ENCODE peak calls at places on chromosomes 13 and 19, in seven cellular contexts. One of them, this sample, is unnamed.
A peak's percentile ranks its signal among the peaks of the same experiment; 100 is the strongest.

GRCh38 chr19:53883231-53883661 is 1.2 kb downstream of the PRKCG start:
- DNase-seq in effector memory CD4-positive, alpha-beta T cell: no peak
- DNase-seq in IMR-90: no peak
- DNase-seq in PC-9: no peak
- DNase-seq in mammary epithelial cell: no peak
- DNase-seq in H1: no peak
- DNase-seq in dorsolateral prefrontal cortex: no peak
- DNase-seq in this sample: no peak

GRCh38 chr13:20462533-20462915 is 63.1 kb downstream of the CRYL1 start:
- DNase-seq in effector memory CD4-positive, alpha-beta T cell: no peak
- DNase-seq in IMR-90: no peak
- DNase-seq in PC-9: no peak
- DNase-seq in mammary epithelial cell: no peak
- DNase-seq in H1: no peak
- DNase-seq in dorsolateral prefrontal cortex: no peak
- DNase-seq in this sample: no peak

GRCh38 chr13:41668130-41668757 is 210.9 kb downstream of the RGCC start:
- DNase-seq in effector memory CD4-positive, alpha-beta T cell: no peak
- DNase-seq in IMR-90: peak; percentile 95
- DNase-seq in PC-9: peak; percentile 88
- DNase-seq in mammary epithelial cell: peak; percentile 82
- DNase-seq in H1: peak; percentile 23
- DNase-seq in dorsolateral prefrontal cortex: peak; percentile 45
- DNase-seq in this sample: peak; percentile 66

GRCh38 chr19:7904074-7905020 is 670 bp downstream of the MAP2K7 start:
- DNase-seq in effector memory CD4-positive, alpha-beta T cell: peak; percentile 75
- DNase-seq in IMR-90: no peak
- DNase-seq in PC-9: no peak
- DNase-seq in mammary epithelial cell: no peak
- DNase-seq in H1: no peak
- DNase-seq in dorsolateral prefrontal cortex: no peak
- DNase-seq in this sample: no peak

GRCh38 chr19:6278740-6279619 is 795 bp downstream of the MLLT1 start:
- DNase-seq in effector memory CD4-positive, alpha-beta T cell: no peak
- DNase-seq in IMR-90: no peak
- DNase-seq in PC-9: no peak
- DNase-seq in mammary epithelial cell: no peak
- DNase-seq in H1: no peak
- DNase-seq in dorsolateral prefrontal cortex: no peak
- DNase-seq in this sample: no peak

GRCh38 chr19:33905473-33905936 is 108.8 kb downstream of the KCTD15 start:
- DNase-seq in effector memory CD4-positive, alpha-beta T cell: no peak
- DNase-seq in IMR-90: no peak
- DNase-seq in PC-9: no peak
- DNase-seq in mammary epithelial cell: peak; percentile 18
- DNase-seq in H1: no peak
- DNase-seq in dorsolateral prefrontal cortex: no peak
- DNase-seq in this sample: no peak

GRCh38 chr19:17889609-17890214 is 18.0 kb downstream of the SLC5A5 start:
- DNase-seq in effector memory CD4-positive, alpha-beta T cell: no peak
- DNase-seq in IMR-90: peak; percentile 37
- DNase-seq in PC-9: peak; percentile 32
- DNase-seq in mammary epithelial cell: peak; percentile 40
- DNase-seq in H1: no peak
- DNase-seq in dorsolateral prefrontal cortex: no peak
- DNase-seq in this sample: no peak

GRCh38 chr13:42594577-42595571 is 20.9 kb downstream of the TNFSF11 start:
- DNase-seq in effector memory CD4-positive, alpha-beta T cell: no peak
- DNase-seq in IMR-90: peak; percentile 66
- DNase-seq in PC-9: peak; percentile 56
- DNase-seq in mammary epithelial cell: peak; percentile 48
- DNase-seq in H1: no peak
- DNase-seq in dorsolateral prefrontal cortex: peak; percentile 34
- DNase-seq in this sample: peak; percentile 70

GRCh38 chr19:1848399-1849131 is at the start of gene REXO1:
- DNase-seq in effector memory CD4-positive, alpha-beta T cell: peak; percentile 95
- DNase-seq in IMR-90: peak; percentile 87
- DNase-seq in PC-9: peak; percentile 77
- DNase-seq in mammary epithelial cell: peak; percentile 94
- DNase-seq in H1: peak; percentile 84
- DNase-seq in dorsolateral prefrontal cortex: peak; percentile 93
- DNase-seq in this sample: peak; percentile 82

GRCh38 chr13:81987677-81988357 is 1646.9 kb upstream of the SPRY2 start:
- DNase-seq in effector memory CD4-positive, alpha-beta T cell: no peak
- DNase-seq in IMR-90: no peak
- DNase-seq in PC-9: no peak
- DNase-seq in mammary epithelial cell: no peak
- DNase-seq in H1: no peak
- DNase-seq in dorsolateral prefrontal cortex: no peak
- DNase-seq in this sample: peak; percentile 31
- H3K27ac ChIP-seq in effector memory CD4-positive, alpha-beta T cell: no peak overlapping the region
- H3K27ac ChIP-seq in IMR-90: no peak overlapping the region
- H3K27ac ChIP-seq in PC-9: no peak overlapping the region
- H3K27ac ChIP-seq in mammary epithelial cell: no peak overlapping the region
- H3K27ac ChIP-seq in H1: no peak overlapping the region
- H3K27ac ChIP-seq in dorsolateral prefrontal cortex: no peak overlapping the region
- H3K27ac ChIP-seq in this sample: no peak overlapping the region

GRCh38 chr13:30905932-30906383 is at the start of gene MEDAG:
- DNase-seq in effector memory CD4-positive, alpha-beta T cell: no peak
- DNase-seq in IMR-90: peak; percentile 57
- DNase-seq in PC-9: no peak
- DNase-seq in mammary epithelial cell: no peak
- DNase-seq in H1: no peak
- DNase-seq in dorsolateral prefrontal cortex: no peak
- DNase-seq in this sample: no peak

GRCh38 chr13:30904043-30904442 is 2.0 kb upstream of the MEDAG start:
- DNase-seq in effector memory CD4-positive, alpha-beta T cell: no peak
- DNase-seq in IMR-90: peak; percentile 52
- DNase-seq in PC-9: no peak
- DNase-seq in mammary epithelial cell: no peak
- DNase-seq in H1: no peak
- DNase-seq in dorsolateral prefrontal cortex: no peak
- DNase-seq in this sample: no peak

GRCh38 chr13:30907167-30907761 is 1.2 kb downstream of the MEDAG start:
- DNase-seq in effector memory CD4-positive, alpha-beta T cell: no peak
- DNase-seq in IMR-90: peak; percentile 51
- DNase-seq in PC-9: no peak
- DNase-seq in mammary epithelial cell: no peak
- DNase-seq in H1: no peak
- DNase-seq in dorsolateral prefrontal cortex: no peak
- DNase-seq in this sample: no peak

GRCh38 chr13:30908416-30908980 is 2.4 kb downstream of the MEDAG start:
- DNase-seq in effector memory CD4-positive, alpha-beta T cell: no peak
- DNase-seq in IMR-90: peak; percentile 22
- DNase-seq in PC-9: no peak
- DNase-seq in mammary epithelial cell: no peak
- DNase-seq in H1: no peak
- DNase-seq in dorsolateral prefrontal cortex: no peak
- DNase-seq in this sample: no peak

DNA sequence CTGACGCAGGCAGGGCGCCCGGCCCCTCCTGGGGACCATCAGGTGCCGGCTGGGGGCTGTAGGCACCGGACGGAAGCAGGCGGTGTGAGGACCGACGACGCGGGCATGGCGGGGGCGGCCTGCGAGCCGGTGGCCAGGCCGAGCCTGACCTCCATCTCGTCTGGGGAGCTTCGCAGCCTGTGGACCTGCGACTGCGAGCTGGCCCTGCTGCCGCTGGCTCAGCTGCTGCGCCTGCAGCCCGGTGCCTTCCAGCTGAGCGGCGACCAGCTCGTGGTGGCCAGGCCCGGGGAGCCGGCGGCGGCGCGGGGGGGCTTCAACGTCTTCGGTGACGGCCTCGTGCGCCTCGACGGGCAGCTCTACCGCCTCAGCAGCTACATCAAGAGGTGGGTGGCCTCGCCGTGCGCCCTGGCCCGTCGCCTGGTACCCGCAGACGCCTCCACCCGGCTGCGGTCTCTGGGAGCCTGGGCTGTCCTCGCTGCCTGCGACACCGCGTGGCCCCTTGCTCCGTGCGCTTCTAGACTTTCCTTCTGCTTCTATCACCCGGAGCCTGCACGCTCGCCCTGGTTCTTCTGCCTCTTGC is 430 bp downstream of the MEDAG start:
- DNase-seq in effector memory CD4-positive, alpha-beta T cell: no peak
- DNase-seq in IMR-90: no peak
- DNase-seq in PC-9: no peak
- DNase-seq in mammary epithelial cell: no peak
- DNase-seq in H1: no peak
- DNase-seq in dorsolateral prefrontal cortex: no peak
- DNase-seq in this sample: no peak
- H3K4me3 ChIP-seq in effector memory CD4-positive, alpha-beta T cell: no peak overlapping the region
- H3K4me3 ChIP-seq in IMR-90: no peak overlapping the region
- H3K4me3 ChIP-seq in PC-9: no peak overlapping the region
- H3K4me3 ChIP-seq in mammary epithelial cell: peak overlapping the region; percentile 32
- H3K4me3 ChIP-seq in H1: peak overlapping the region; percentile 42
- H3K4me3 ChIP-seq in dorsolateral prefrontal cortex: peak overlapping the region; percentile 45
- H3K4me3 ChIP-seq in this sample: peak overlapping the region; percentile 35

GRCh38 chr19:30717381-30717780 is 345.2 kb downstream of the ZNF536 start:
- DNase-seq in effector memory CD4-positive, alpha-beta T cell: no peak
- DNase-seq in IMR-90: no peak
- DNase-seq in PC-9: no peak
- DNase-seq in mammary epithelial cell: no peak
- DNase-seq in H1: no peak
- DNase-seq in dorsolateral prefrontal cortex: no peak
- DNase-seq in this sample: no peak

GRCh38 chr19:30718728-30719127 is 346.5 kb downstream of the ZNF536 start:
- DNase-seq in effector memory CD4-positive, alpha-beta T cell: no peak
- DNase-seq in IMR-90: no peak
- DNase-seq in PC-9: no peak
- DNase-seq in mammary epithelial cell: no peak
- DNase-seq in H1: no peak
- DNase-seq in dorsolateral prefrontal cortex: no peak
- DNase-seq in this sample: no peak

GRCh38 chr19:30719991-30720329 is 347.8 kb downstream of the ZNF536 start:
- DNase-seq in effector memory CD4-positive, alpha-beta T cell: no peak
- DNase-seq in IMR-90: no peak
- DNase-seq in PC-9: no peak
- DNase-seq in mammary epithelial cell: peak; percentile 29
- DNase-seq in H1: no peak
- DNase-seq in dorsolateral prefrontal cortex: no peak
- DNase-seq in this sample: no peak

GRCh38 chr19:30718014-30718413 is 345.8 kb downstream of the ZNF536 start:
- DNase-seq in effector memory CD4-positive, alpha-beta T cell: no peak
- DNase-seq in IMR-90: no peak
- DNase-seq in PC-9: no peak
- DNase-seq in mammary epithelial cell: no peak
- DNase-seq in H1: no peak
- DNase-seq in dorsolateral prefrontal cortex: no peak
- DNase-seq in this sample: no peak

DNA sequence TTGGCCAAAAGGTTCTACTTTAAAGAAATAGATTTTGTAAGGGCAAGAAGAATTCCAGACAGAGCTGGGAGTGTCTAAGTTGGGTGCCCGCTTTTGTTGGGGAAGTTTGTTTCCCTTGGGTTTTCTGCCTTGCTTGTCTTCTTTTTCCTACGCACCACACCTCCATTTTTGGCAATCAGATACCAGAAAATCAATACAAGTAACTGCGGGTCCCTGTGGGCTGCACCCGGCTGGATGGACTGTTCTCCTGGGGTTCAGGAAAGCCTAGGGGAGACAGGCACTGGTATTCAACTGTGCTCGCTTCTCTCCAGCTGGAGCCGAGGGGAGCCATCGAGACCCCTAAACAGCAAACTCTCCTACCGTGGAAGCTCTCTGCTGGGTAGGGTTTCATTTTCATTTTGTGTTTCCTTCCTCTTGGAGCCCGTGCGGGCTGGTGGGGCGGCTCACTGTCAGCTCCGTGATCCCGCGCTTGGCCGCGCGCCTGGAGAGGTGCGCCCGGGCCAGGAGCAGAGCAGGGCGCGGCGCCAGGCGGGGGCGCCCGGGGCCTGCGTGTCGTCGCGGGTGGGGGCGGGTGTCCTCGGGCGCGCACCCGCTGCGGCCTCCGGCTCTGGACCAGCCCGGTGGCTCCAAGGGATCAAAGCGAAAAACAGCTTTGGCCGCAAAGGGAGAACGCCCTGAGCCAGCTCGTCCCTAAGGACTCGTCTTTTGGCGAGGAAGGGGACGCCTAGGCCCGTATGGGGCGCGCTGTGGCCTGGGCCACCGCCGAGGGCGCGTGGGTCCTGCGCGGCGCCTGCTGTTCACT is 347.2 kb downstream of the ZNF536 start:
- DNase-seq in effector memory CD4-positive, alpha-beta T cell: no peak
- DNase-seq in IMR-90: no peak
- DNase-seq in PC-9: no peak
- DNase-seq in mammary epithelial cell: peak; percentile 29
- DNase-seq in H1: no peak
- DNase-seq in dorsolateral prefrontal cortex: no peak
- DNase-seq in this sample: no peak
- H3K27ac ChIP-seq in effector memory CD4-positive, alpha-beta T cell: no peak overlapping the region
- H3K27ac ChIP-seq in IMR-90: no peak overlapping the region
- H3K27ac ChIP-seq in PC-9: no peak overlapping the region
- H3K27ac ChIP-seq in mammary epithelial cell: no peak overlapping the region
- H3K27ac ChIP-seq in H1: no peak overlapping the region
- H3K27ac ChIP-seq in dorsolateral prefrontal cortex: peak overlapping the region; percentile 59
- H3K27ac ChIP-seq in this sample: no peak overlapping the region

GRCh38 chr19:35247526-35248309 is 1.1 kb upstream of the LSR start:
- DNase-seq in effector memory CD4-positive, alpha-beta T cell: peak; percentile 33
- DNase-seq in IMR-90: no peak
- DNase-seq in PC-9: peak; percentile 91
- DNase-seq in mammary epithelial cell: peak; percentile 96
- DNase-seq in H1: peak; percentile 92
- DNase-seq in dorsolateral prefrontal cortex: no peak
- DNase-seq in this sample: no peak

GRCh38 chr19:35251456-35251855 is 2.7 kb downstream of the LSR start:
- DNase-seq in effector memory CD4-positive, alpha-beta T cell: no peak
- DNase-seq in IMR-90: no peak
- DNase-seq in PC-9: no peak
- DNase-seq in mammary epithelial cell: no peak
- DNase-seq in H1: no peak
- DNase-seq in dorsolateral prefrontal cortex: no peak
- DNase-seq in this sample: no peak

GRCh38 chr19:35248310-35249145 is at the start of gene LSR:
- DNase-seq in effector memory CD4-positive, alpha-beta T cell: peak; percentile 52
- DNase-seq in IMR-90: no peak
- DNase-seq in PC-9: peak; percentile 84
- DNase-seq in mammary epithelial cell: peak; percentile 96
- DNase-seq in H1: peak; percentile 88
- DNase-seq in dorsolateral prefrontal cortex: no peak
- DNase-seq in this sample: no peak

GRCh38 chr19:35249146-35249847 is 495 bp downstream of the LSR start:
- DNase-seq in effector memory CD4-positive, alpha-beta T cell: no peak
- DNase-seq in IMR-90: no peak
- DNase-seq in PC-9: no peak
- DNase-seq in mammary epithelial cell: peak; percentile 35
- DNase-seq in H1: no peak
- DNase-seq in dorsolateral prefrontal cortex: no peak
- DNase-seq in this sample: no peak

GRCh38 chr19:35249848-35250711 is 1.3 kb downstream of the LSR start:
- DNase-seq in effector memory CD4-positive, alpha-beta T cell: no peak
- DNase-seq in IMR-90: no peak
- DNase-seq in PC-9: no peak
- DNase-seq in mammary epithelial cell: no peak
- DNase-seq in H1: no peak
- DNase-seq in dorsolateral prefrontal cortex: no peak
- DNase-seq in this sample: no peak
- H3K4me3 ChIP-seq in effector memory CD4-positive, alpha-beta T cell: peak overlapping the region; percentile 75
- H3K4me3 ChIP-seq in IMR-90: no peak overlapping the region
- H3K4me3 ChIP-seq in PC-9: peak overlapping the region; percentile 89
- H3K4me3 ChIP-seq in mammary epithelial cell: peak overlapping the region; percentile 93
- H3K4me3 ChIP-seq in H1: peak overlapping the region; percentile 44
- H3K4me3 ChIP-seq in dorsolateral prefrontal cortex: peak overlapping the region; percentile 52
- H3K4me3 ChIP-seq in this sample: peak overlapping the region; percentile 98

This sample was measured in iPS DF 6.9.